ENCODE peak calls at places on chromosomes 4 and X, in five cellular contexts. Q is nephron progenitor cell, G is NAMALWA, Y is WTC11, J is NCI-H2107. R is an unnamed sample.

GRCh38 chr4:140071806-140072205 is 82.2 kb downstream of the MAML3 start:
- DNase-seq in Q (no peak), Y (no peak), G (no peak), J (no peak), R (no peak)

GRCh38 chr4:76546282-76547166 is 111.5 kb downstream of the SHROOM3 start:
- DNase-seq in J (peak), G (no peak), Y (no peak), Q (no peak), R (peak)

GRCh38 chr4:182585321-182585720 is 331.9 kb downstream of the DCTD start:
- DNase-seq in Q (no peak), G (no peak), J (no peak), Y (peak), R (no peak)

GRCh38 chrX:13902406-13902805 is 85.5 kb upstream of the GPM6B start:
- DNase-seq in Q (no peak), J (no peak), G (no peak), Y (no peak), R (no peak)

GRCh38 chr4:80365928-80366327 is 30.4 kb downstream of the CFAP299 start:
- DNase-seq in Q (peak), Y (peak), J (peak), G (peak), R (peak)

GRCh38 chr4:184398741-184399504 is 75.4 kb downstream of the IRF2 start:
- DNase-seq in Y (no peak), Q (no peak), J (no peak), G (no peak), R (no peak)

GRCh38 chr4:177442623-177443155 is 452 bp upstream of the AGA start:
- DNase-seq in J (no peak), Y (no peak), Q (no peak), G (peak), R (no peak)

GRCh38 chrX:11422529-11422857 is 129.3 kb downstream of the AMELX start:
- DNase-seq in G (no peak), J (no peak), Y (no peak), Q (no peak), R (no peak)

GRCh38 chr4:84484274-84484673 is 14.8 kb downstream of the NKX6-1 start:
- DNase-seq in Y (peak), J (no peak), G (no peak), Q (no peak), R (no peak)

GRCh38 chrX:17438221-17438620 is 63.2 kb downstream of the NHS start:
- DNase-seq in G (no peak), Y (no peak), Q (no peak), J (no peak), R (no peak)

GRCh38 chr4:150971901-150972300 is 43.2 kb downstream of the LRBA start:
- DNase-seq in G (no peak), Y (no peak), Q (no peak), J (no peak), R (no peak)

R was measured in ureter.